ENCODE peak calls at places on chromosomes 1 and 21, in five cellular contexts. One of them, this sample, is unnamed.

GRCh38 chr1:47771766-47772165 is 225.4 kb downstream of the TRABD2B start:
- DNase-seq in adrenal gland: no peak
- DNase-seq in A549: no peak
- DNase-seq in transverse colon: peak
- DNase-seq in stomach: no peak
- DNase-seq in this sample: no peak

GRCh38 chr1:204742676-204743075 is 57.1 kb upstream of the LRRN2 start:
- DNase-seq in A549: no peak
- DNase-seq in adrenal gland: no peak
- DNase-seq in stomach: no peak
- DNase-seq in transverse colon: no peak
- DNase-seq in this sample: no peak

GRCh38 chr1:52520149-52520548 is 32.7 kb downstream of the TUT4 start:
- DNase-seq in transverse colon: no peak
- DNase-seq in stomach: no peak
- DNase-seq in adrenal gland: no peak
- DNase-seq in A549: no peak
- DNase-seq in this sample: no peak

GRCh38 chr1:220769205-220769604 is 17.5 kb upstream of the MTARC1 start:
- DNase-seq in stomach: no peak
- DNase-seq in adrenal gland: no peak
- DNase-seq in transverse colon: no peak
- DNase-seq in A549: no peak
- DNase-seq in this sample: no peak

GRCh38 chr1:160717284-160717683 is 5.7 kb upstream of the CD48 start:
- DNase-seq in A549: no peak
- DNase-seq in transverse colon: no peak
- DNase-seq in stomach: no peak
- DNase-seq in adrenal gland: no peak
- DNase-seq in this sample: no peak

GRCh38 chr21:36113647-36114428 is 21.0 kb upstream of the CBR3 start:
- DNase-seq in adrenal gland: no peak
- DNase-seq in stomach: peak
- DNase-seq in A549: peak
- DNase-seq in transverse colon: peak
- DNase-seq in this sample: no peak

GRCh38 chr1:86487131-86487804 is 18.5 kb downstream of the CLCA1 start:
- DNase-seq in stomach: no peak
- DNase-seq in A549: no peak
- DNase-seq in transverse colon: no peak
- DNase-seq in adrenal gland: no peak
- DNase-seq in this sample: no peak

GRCh38 chr1:183472488-183473285 is at the start of gene SMG7:
- DNase-seq in A549: no peak
- DNase-seq in stomach: peak
- DNase-seq in adrenal gland: no peak
- DNase-seq in transverse colon: peak
- DNase-seq in this sample: peak

GRCh38 chr21:42161957-42162681 is 56.8 kb upstream of the ABCG1 start:
- DNase-seq in adrenal gland: no peak
- DNase-seq in A549: no peak
- DNase-seq in transverse colon: no peak
- DNase-seq in stomach: no peak
- DNase-seq in this sample: no peak

GRCh38 chr1:238191161-238191560 is 300.4 kb upstream of the ZP4 start:
- DNase-seq in adrenal gland: no peak
- DNase-seq in transverse colon: no peak
- DNase-seq in stomach: no peak
- DNase-seq in A549: no peak
- DNase-seq in this sample: no peak

GRCh38 chr1:14350197-14350596 is 248.3 kb upstream of the KAZN start:
- DNase-seq in A549: no peak
- DNase-seq in adrenal gland: no peak
- DNase-seq in transverse colon: peak
- DNase-seq in stomach: no peak
- DNase-seq in this sample: no peak

GRCh38 chr1:154943649-154944421 is 7.3 kb upstream of the PMVK start:
- DNase-seq in transverse colon: peak
- DNase-seq in A549: peak
- DNase-seq in adrenal gland: no peak
- DNase-seq in stomach: peak
- DNase-seq in this sample: no peak

GRCh38 chr1:154940213-154940879 is 3.8 kb upstream of the PMVK start:
- DNase-seq in A549: no peak
- DNase-seq in adrenal gland: no peak
- DNase-seq in stomach: no peak
- DNase-seq in transverse colon: no peak
- DNase-seq in this sample: no peak

GRCh38 chr1:154940880-154941228 is 4.3 kb upstream of the PMVK start:
- DNase-seq in A549: no peak
- DNase-seq in stomach: no peak
- DNase-seq in adrenal gland: no peak
- DNase-seq in transverse colon: no peak
- DNase-seq in this sample: no peak

GRCh38 chr1:154938604-154939399 is 2.3 kb upstream of the PMVK start:
- DNase-seq in adrenal gland: no peak
- DNase-seq in stomach: no peak
- DNase-seq in A549: peak
- DNase-seq in transverse colon: no peak
- DNase-seq in this sample: no peak

DNA sequence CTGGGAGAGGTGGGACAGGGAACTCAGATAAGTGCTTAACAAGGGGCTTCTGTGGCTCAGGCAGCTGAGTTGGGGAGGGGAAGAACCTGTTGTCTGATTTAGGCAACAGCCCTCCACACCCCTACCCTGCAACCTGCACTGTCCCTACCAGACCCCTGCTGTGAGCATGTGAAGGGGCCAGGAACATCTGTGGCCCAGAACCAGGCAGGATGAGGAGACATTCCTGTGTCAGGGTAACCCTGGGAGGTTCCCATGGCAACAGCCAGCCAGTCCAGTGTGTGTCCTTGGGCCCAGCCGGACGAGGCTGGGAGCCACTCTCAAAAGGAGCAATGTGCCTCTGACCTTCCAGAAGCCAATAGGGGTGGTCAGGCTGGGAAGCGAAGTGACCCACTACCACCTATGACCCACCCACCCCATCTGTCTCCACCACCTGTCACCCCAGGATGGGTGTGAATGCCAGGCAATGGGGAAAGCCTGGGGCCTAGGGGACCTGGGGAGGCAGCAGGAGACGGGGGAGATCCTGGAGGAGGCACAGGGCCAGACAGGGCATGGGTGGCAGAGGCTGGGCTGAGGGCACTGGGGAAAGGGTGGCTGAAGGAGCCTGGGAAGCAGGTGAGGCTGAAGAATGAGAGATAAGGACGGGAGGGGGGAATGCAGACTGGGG is 4.9 kb upstream of the PMVK start:
- DNase-seq in transverse colon: no peak
- DNase-seq in adrenal gland: peak
- DNase-seq in A549: no peak
- DNase-seq in stomach: peak
- DNase-seq in this sample: no peak
- TF ChIP-seq POLR2A in transverse colon: no peak
- TF ChIP-seq POLR2A in adrenal gland: peak
- TF ChIP-seq POLR2A in A549: no peak
- TF ChIP-seq POLR2A in stomach: no peak
- TF ChIP-seq POLR2A in this sample: no peak

GRCh38 chr1:117366281-117366981 is 818 bp upstream of the MAN1A2 start:
- DNase-seq in adrenal gland: peak
- DNase-seq in stomach: peak
- DNase-seq in A549: peak
- DNase-seq in transverse colon: peak
- DNase-seq in this sample: peak
- TF ChIP-seq POLR2A in adrenal gland: no peak
- TF ChIP-seq POLR2A in stomach: no peak
- TF ChIP-seq POLR2A in A549: peak
- TF ChIP-seq POLR2A in transverse colon: no peak
- TF ChIP-seq POLR2A in this sample: peak

DNA sequence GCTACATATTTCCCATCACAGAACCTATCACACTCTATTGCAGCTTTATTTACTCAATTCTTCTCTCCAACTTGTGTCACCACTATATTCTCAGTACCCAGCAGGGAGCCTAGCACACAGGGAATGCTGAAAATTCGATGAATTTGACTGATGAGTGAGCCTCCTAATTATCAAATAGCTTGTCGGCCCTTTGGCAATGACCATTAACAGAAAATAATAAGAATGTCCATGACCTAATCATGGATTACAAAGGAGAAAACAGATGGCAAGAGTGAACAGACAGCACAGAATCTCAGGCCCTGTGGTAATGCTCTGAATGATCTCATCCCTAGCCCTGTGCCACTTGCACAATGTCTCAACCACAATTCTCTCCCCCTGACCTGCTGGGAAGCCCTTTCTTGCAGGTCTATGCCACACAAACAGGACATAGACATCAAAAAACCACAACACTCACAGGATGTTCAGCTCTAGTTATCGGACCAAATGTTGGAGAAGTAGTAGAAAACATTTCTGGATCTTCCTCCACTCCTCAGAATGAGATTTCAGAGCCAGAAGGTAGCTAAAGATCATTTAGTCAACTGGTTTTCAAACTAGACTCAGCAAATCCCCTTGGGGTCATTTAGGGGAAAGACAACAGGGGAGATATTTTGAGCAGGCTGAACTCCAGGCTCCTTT is 68.4 kb downstream of the LUZP1 start:
- DNase-seq in transverse colon: no peak
- DNase-seq in A549: peak
- DNase-seq in adrenal gland: peak
- DNase-seq in stomach: peak
- DNase-seq in this sample: peak
- TF ChIP-seq POLR2A in transverse colon: no peak
- TF ChIP-seq POLR2A in A549: no peak
- TF ChIP-seq POLR2A in adrenal gland: peak
- TF ChIP-seq POLR2A in stomach: no peak
- TF ChIP-seq POLR2A in this sample: no peak

DNA sequence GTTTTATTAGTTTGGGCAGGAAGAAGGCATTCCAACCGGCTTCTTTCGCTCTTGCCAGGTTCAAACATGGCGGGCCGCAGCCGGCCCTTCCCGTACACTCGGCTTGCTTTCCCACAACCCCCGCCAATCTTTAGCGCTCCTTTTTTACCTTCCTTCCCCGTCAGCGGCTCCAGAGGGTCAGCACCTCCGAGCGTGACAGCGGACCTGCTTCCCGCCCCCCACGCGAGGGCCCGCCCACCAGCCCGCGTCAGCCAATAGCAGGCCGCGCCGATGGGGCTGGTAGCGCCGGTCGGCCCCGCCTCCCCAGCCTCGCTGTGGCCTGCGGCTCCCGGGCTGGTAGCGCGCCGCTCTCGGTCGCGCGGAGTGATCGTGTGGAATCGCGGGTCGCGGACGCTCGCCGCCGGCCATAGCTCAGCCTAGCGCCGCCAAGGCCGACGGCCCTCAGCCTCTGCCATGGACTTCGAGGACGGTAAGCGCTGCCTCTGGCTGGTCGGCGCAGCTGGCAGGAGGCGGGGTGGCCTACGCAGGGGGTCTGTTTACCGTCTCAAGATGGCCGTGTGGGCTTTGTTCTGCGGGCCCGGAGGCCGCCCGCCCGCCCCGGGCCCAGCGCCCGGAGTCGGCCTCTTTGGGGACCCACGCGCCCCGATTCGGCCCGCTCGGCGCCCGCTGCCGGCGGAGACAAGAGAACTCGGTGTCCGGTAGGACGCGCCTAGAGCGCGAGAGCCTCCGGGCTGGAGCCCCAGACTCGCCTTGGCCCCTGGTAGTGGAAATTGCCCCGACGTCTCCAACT is at the start of gene ZNF326:
- DNase-seq in A549: peak
- DNase-seq in stomach: peak
- DNase-seq in transverse colon: peak
- DNase-seq in adrenal gland: peak
- DNase-seq in this sample: peak
- TF ChIP-seq POLR2A in A549: peak
- TF ChIP-seq POLR2A in stomach: peak
- TF ChIP-seq POLR2A in transverse colon: peak
- TF ChIP-seq POLR2A in adrenal gland: peak
- TF ChIP-seq POLR2A in this sample: peak

GRCh38 chr1:79705218-79705617 is 698.7 kb upstream of the ADGRL4 start:
- DNase-seq in stomach: no peak
- DNase-seq in transverse colon: no peak
- DNase-seq in A549: no peak
- DNase-seq in adrenal gland: no peak
- DNase-seq in this sample: no peak

GRCh38 chr1:79711001-79711431 is 704.5 kb upstream of the ADGRL4 start:
- DNase-seq in A549: no peak
- DNase-seq in stomach: no peak
- DNase-seq in transverse colon: no peak
- DNase-seq in adrenal gland: no peak
- DNase-seq in this sample: no peak

GRCh38 chr1:79714664-79715063 is 708.1 kb upstream of the ADGRL4 start:
- DNase-seq in A549: no peak
- DNase-seq in transverse colon: no peak
- DNase-seq in adrenal gland: no peak
- DNase-seq in stomach: no peak
- DNase-seq in this sample: no peak

GRCh38 chr1:79704067-79704466 is 697.5 kb upstream of the ADGRL4 start:
- DNase-seq in A549: no peak
- DNase-seq in stomach: no peak
- DNase-seq in adrenal gland: no peak
- DNase-seq in transverse colon: no peak
- DNase-seq in this sample: no peak

GRCh38 chr1:79708646-79709237 is 702.2 kb upstream of the ADGRL4 start:
- DNase-seq in transverse colon: no peak
- DNase-seq in adrenal gland: no peak
- DNase-seq in stomach: no peak
- DNase-seq in A549: no peak
- DNase-seq in this sample: no peak
- TF ChIP-seq POLR2A in transverse colon: no peak
- TF ChIP-seq POLR2A in adrenal gland: no peak
- TF ChIP-seq POLR2A in stomach: no peak
- TF ChIP-seq POLR2A in A549: no peak
- TF ChIP-seq POLR2A in this sample: no peak

DNA sequence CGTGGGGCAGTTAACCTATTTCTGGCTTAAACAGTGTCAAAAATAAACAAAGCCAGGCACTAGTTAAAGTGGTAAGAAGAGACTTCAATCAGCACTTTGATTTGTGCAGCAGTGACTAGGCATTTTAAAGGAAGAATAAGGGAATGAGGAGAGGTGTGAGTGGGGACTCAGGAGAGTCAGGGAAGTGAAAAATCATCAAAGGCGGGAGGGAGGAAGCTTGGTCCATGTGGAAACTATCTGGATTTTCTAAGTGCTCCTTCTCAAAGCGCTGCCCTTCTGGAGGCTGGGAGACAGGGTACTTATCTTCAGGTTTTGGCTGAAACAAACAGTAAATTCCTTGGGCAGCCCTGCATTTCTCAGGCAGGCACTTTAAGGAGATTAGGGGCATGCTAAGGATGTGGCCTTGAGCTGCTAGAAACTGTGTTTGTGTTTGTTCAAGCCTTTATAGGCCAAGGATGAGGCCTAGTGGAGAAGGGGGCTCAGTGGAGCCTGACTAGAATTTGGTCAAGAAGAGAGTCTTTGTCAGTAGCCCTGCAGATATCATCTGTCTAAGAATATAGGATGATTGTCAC is 486.5 kb downstream of the SIPA1L2 start:
- DNase-seq in adrenal gland: no peak
- DNase-seq in stomach: no peak
- DNase-seq in A549: no peak
- DNase-seq in transverse colon: no peak
- DNase-seq in this sample: no peak
- TF ChIP-seq POLR2A in adrenal gland: no peak
- TF ChIP-seq POLR2A in stomach: no peak
- TF ChIP-seq POLR2A in A549: no peak
- TF ChIP-seq POLR2A in transverse colon: no peak
- TF ChIP-seq POLR2A in this sample: no peak

This sample was measured in H54.